ENCODE peak calls at places on chromosome 9, in eight cellular contexts. M is T-helper 9 cell; F is activated naive CD8-positive, alpha-beta T cell treated with anti-CD3 and anti-CD28 coated beads, Interleukin-2, amount 10 ng/mL, durations not matched to agents 7 days and 5 days; V is mucosa of gallbladder; Z is NCI-H1417 treated with DMSO at 0.1 percent for 48 hours; P is NCI-H1105; B is A673; H is lung microvascular endothelial cell. K is an unnamed sample.

GRCh38 chr9:125674981-125675973 is 31.7 kb downstream of the MAPKAP1 start:
- DNase-seq in M (no peak), F (no peak), V (no peak), Z (no peak), P (no peak), B (peak), H (peak), K (no peak)

GRCh38 chr9:3578786-3579185 is 53.0 kb upstream of the RFX3 start:
- DNase-seq in M (no peak), F (no peak), V (no peak), Z (no peak), P (no peak), B (peak), H (no peak), K (no peak)

GRCh38 chr9:105171589-105171988 is 72.9 kb upstream of the SLC44A1 start:
- DNase-seq in M (no peak), F (no peak), V (no peak), Z (no peak), P (no peak), B (peak), H (no peak), K (no peak)

GRCh38 chr9:114936566-114936965 is 6.2 kb upstream of the TNFSF8 start:
- DNase-seq in M (no peak), F (no peak), V (no peak), Z (no peak), P (no peak), B (peak), H (no peak), K (no peak)

GRCh38 chr9:136225366-136225747 is 20.3 kb downstream of the QSOX2 start:
- DNase-seq in M (peak), F (no peak), V (no peak), Z (no peak), P (no peak), B (no peak), H (no peak), K (peak)

GRCh38 chr9:104958756-104959155 is 30.8 kb upstream of the ABCA1 start:
- DNase-seq in M (no peak), F (no peak), V (no peak), Z (no peak), P (no peak), B (no peak), H (no peak), K (no peak)

GRCh38 chr9:132499251-132499650 is 83.2 kb upstream of the BARHL1 start:
- DNase-seq in M (no peak), F (no peak), V (no peak), Z (no peak), P (no peak), B (no peak), H (no peak), K (no peak)

GRCh38 chr9:133200631-133201030 is 8.4 kb downstream of the OBP2B start:
- DNase-seq in M (no peak), F (no peak), V (no peak), Z (no peak), P (no peak), B (no peak), H (no peak), K (no peak)

GRCh38 chr9:126474786-126475485 is 138.8 kb upstream of the LMX1B start:
- DNase-seq in M (no peak), F (no peak), V (no peak), Z (no peak), P (no peak), B (no peak), H (no peak), K (no peak)

GRCh38 chr9:5499889-5500398 is 10.4 kb upstream of the PDCD1LG2 start:
- DNase-seq in M (no peak), F (no peak), V (peak), Z (no peak), P (peak), B (peak), H (peak), K (no peak)

GRCh38 chr9:130183133-130183762 is 11.0 kb downstream of the NCS1 start:
- DNase-seq in M (no peak), F (no peak), V (no peak), Z (no peak), P (no peak), B (peak), H (no peak), K (no peak)

GRCh38 chr9:16136961-16137360 is 584.1 kb downstream of the CCDC171 start:
- DNase-seq in M (no peak), F (no peak), V (no peak), Z (no peak), P (no peak), B (peak), H (no peak), K (no peak)

GRCh38 chr9:136023401-136024225 is 62.4 kb upstream of the UBAC1 start:
- DNase-seq in M (no peak), F (no peak), V (peak), Z (no peak), P (no peak), B (no peak), H (peak), K (no peak)

GRCh38 chr9:17088566-17088965 is 46.3 kb upstream of the CNTLN start:
- DNase-seq in M (no peak), F (no peak), V (no peak), Z (no peak), P (no peak), B (no peak), H (no peak), K (no peak)

GRCh38 chr9:13083973-13084528 is 195.4 kb downstream of the MPDZ start:
- DNase-seq in M (no peak), F (no peak), V (no peak), Z (no peak), P (no peak), B (peak), H (no peak), K (no peak)

GRCh38 chr9:118418887-118419620 is 714.9 kb downstream of the TLR4 start:
- DNase-seq in M (no peak), F (no peak), V (no peak), Z (no peak), P (no peak), B (no peak), H (no peak), K (no peak)

GRCh38 chr9:113361304-113362018 is 12.1 kb downstream of the BSPRY start:
- DNase-seq in M (no peak), F (no peak), V (no peak), Z (no peak), P (no peak), B (no peak), H (no peak), K (no peak)

GRCh38 chr9:89149726-89150125 is 28.9 kb downstream of the SHC3 start:
- DNase-seq in M (no peak), F (no peak), V (no peak), Z (no peak), P (no peak), B (no peak), H (no peak), K (no peak)

GRCh38 chr9:130479587-130479986 is 34.8 kb downstream of the ASS1 start:
- DNase-seq in M (no peak), F (no peak), V (no peak), Z (no peak), P (no peak), B (no peak), H (no peak), K (no peak)

GRCh38 chr9:26687421-26687820 is 205.2 kb downstream of the CAAP1 start:
- DNase-seq in M (no peak), F (no peak), V (no peak), Z (no peak), P (no peak), B (no peak), H (no peak), K (no peak)

GRCh38 chr9:100341889-100342288 is 10.9 kb downstream of the TEX10 start:
- DNase-seq in M (no peak), F (no peak), V (no peak), Z (no peak), P (no peak), B (no peak), H (no peak), K (no peak)

GRCh38 chr9:120104771-120105170 is 475.2 kb downstream of the CDK5RAP2 start:
- DNase-seq in M (no peak), F (no peak), V (no peak), Z (no peak), P (no peak), B (no peak), H (no peak), K (no peak)

GRCh38 chr9:95092321-95093072 is 225.0 kb downstream of the FANCC start:
- DNase-seq in M (no peak), F (no peak), V (no peak), Z (no peak), P (no peak), B (no peak), H (no peak), K (no peak)

GRCh38 chr9:116928884-116929283 is 241.8 kb downstream of the TRIM32 start:
- DNase-seq in M (no peak), F (no peak), V (no peak), Z (no peak), P (no peak), B (no peak), H (no peak), K (no peak)

GRCh38 chr9:6024035-6024554 is 8.7 kb upstream of the RANBP6 start:
- DNase-seq in M (peak), F (no peak), V (no peak), Z (no peak), P (no peak), B (peak), H (peak), K (no peak)

K was measured in T-helper 22 cell.